ENCODE peak calls at places on chromosomes 3 and 15, in eight cellular contexts. One of them, this sample, is unnamed.
A peak's percentile ranks its signal among the peaks of the same experiment; 100 is the strongest.

GRCh38 chr3:50971487-50971924 is 296.8 kb downstream of the DOCK3 start:
- DNase-seq in nephron progenitor cell: peak; percentile 41
- DNase-seq in choroid plexus epithelial cell: peak; percentile 72
- DNase-seq in foreskin fibroblast: peak; percentile 49
- DNase-seq in glutamatergic neuron: no peak
- DNase-seq in adrenal gland: peak; percentile 57
- DNase-seq in ovary: no peak
- DNase-seq in neural progenitor cell: peak; percentile 77
- DNase-seq in this sample: peak; percentile 51

GRCh38 chr3:25460751-25461150 is 32.7 kb downstream of the RARB start:
- DNase-seq in adrenal gland: no peak
- DNase-seq in glutamatergic neuron: no peak
- DNase-seq in ovary: no peak
- DNase-seq in foreskin fibroblast: no peak
- DNase-seq in nephron progenitor cell: no peak
- DNase-seq in choroid plexus epithelial cell: no peak
- DNase-seq in neural progenitor cell: no peak
- DNase-seq in this sample: no peak

GRCh38 chr3:47319952-47320351 is 37.2 kb downstream of the KLHL18 start:
- DNase-seq in nephron progenitor cell: no peak
- DNase-seq in glutamatergic neuron: no peak
- DNase-seq in ovary: no peak
- DNase-seq in adrenal gland: no peak
- DNase-seq in neural progenitor cell: no peak
- DNase-seq in choroid plexus epithelial cell: no peak
- DNase-seq in foreskin fibroblast: no peak
- DNase-seq in this sample: no peak

GRCh38 chr3:165185707-165186327 is 10.4 kb downstream of the SLITRK3 start:
- DNase-seq in nephron progenitor cell: peak; percentile 64
- DNase-seq in ovary: peak; percentile 37
- DNase-seq in neural progenitor cell: peak; percentile 84
- DNase-seq in adrenal gland: peak; percentile 65
- DNase-seq in foreskin fibroblast: peak; percentile 58
- DNase-seq in glutamatergic neuron: peak; percentile 62
- DNase-seq in choroid plexus epithelial cell: peak; percentile 76
- DNase-seq in this sample: peak; percentile 50

GRCh38 chr3:42608586-42608985 is 8.1 kb downstream of the NKTR start:
- DNase-seq in choroid plexus epithelial cell: peak; percentile 47
- DNase-seq in adrenal gland: peak; percentile 40
- DNase-seq in ovary: no peak
- DNase-seq in foreskin fibroblast: peak; percentile 34
- DNase-seq in nephron progenitor cell: no peak
- DNase-seq in glutamatergic neuron: no peak
- DNase-seq in neural progenitor cell: no peak
- DNase-seq in this sample: peak; percentile 34

GRCh38 chr3:45165497-45166282 is 19.5 kb upstream of the CDCP1 start:
- DNase-seq in choroid plexus epithelial cell: no peak
- DNase-seq in ovary: no peak
- DNase-seq in foreskin fibroblast: no peak
- DNase-seq in neural progenitor cell: no peak
- DNase-seq in adrenal gland: no peak
- DNase-seq in nephron progenitor cell: no peak
- DNase-seq in glutamatergic neuron: no peak
- DNase-seq in this sample: no peak

GRCh38 chr15:84828433-84828908 is 11.3 kb downstream of the ALPK3 start:
- DNase-seq in choroid plexus epithelial cell: peak; percentile 68
- DNase-seq in nephron progenitor cell: no peak
- DNase-seq in foreskin fibroblast: no peak
- DNase-seq in adrenal gland: peak; percentile 52
- DNase-seq in ovary: peak; percentile 69
- DNase-seq in glutamatergic neuron: no peak
- DNase-seq in neural progenitor cell: no peak
- DNase-seq in this sample: no peak

GRCh38 chr15:57596978-57597377 is 5.3 kb downstream of the MYZAP start:
- DNase-seq in foreskin fibroblast: no peak
- DNase-seq in ovary: no peak
- DNase-seq in nephron progenitor cell: no peak
- DNase-seq in glutamatergic neuron: no peak
- DNase-seq in adrenal gland: no peak
- DNase-seq in choroid plexus epithelial cell: peak; percentile 14
- DNase-seq in neural progenitor cell: no peak
- DNase-seq in this sample: no peak

GRCh38 chr3:114624676-114625181 is 330.9 kb downstream of the TIGIT start:
- DNase-seq in ovary: peak; percentile 88
- DNase-seq in neural progenitor cell: no peak
- DNase-seq in foreskin fibroblast: peak; percentile 99
- DNase-seq in adrenal gland: peak; percentile 99
- DNase-seq in glutamatergic neuron: peak; percentile 25
- DNase-seq in choroid plexus epithelial cell: peak; percentile 99
- DNase-seq in nephron progenitor cell: peak; percentile 6
- DNase-seq in this sample: peak; percentile 98

GRCh38 chr3:56758539-56758981 is 43.2 kb downstream of the ARHGEF3 start:
- DNase-seq in neural progenitor cell: no peak
- DNase-seq in adrenal gland: peak; percentile 57
- DNase-seq in choroid plexus epithelial cell: peak; percentile 94
- DNase-seq in foreskin fibroblast: peak; percentile 93
- DNase-seq in ovary: no peak
- DNase-seq in glutamatergic neuron: no peak
- DNase-seq in nephron progenitor cell: no peak
- DNase-seq in this sample: peak; percentile 88

GRCh38 chr3:151581046-151581445 is 120.2 kb upstream of the IGSF10 start:
- DNase-seq in ovary: no peak
- DNase-seq in neural progenitor cell: no peak
- DNase-seq in nephron progenitor cell: no peak
- DNase-seq in adrenal gland: no peak
- DNase-seq in glutamatergic neuron: no peak
- DNase-seq in choroid plexus epithelial cell: peak; percentile 62
- DNase-seq in foreskin fibroblast: no peak
- DNase-seq in this sample: peak; percentile 59

GRCh38 chr3:172449468-172450149 is 1.4 kb upstream of the GHSR start:
- DNase-seq in foreskin fibroblast: peak; percentile 58
- DNase-seq in glutamatergic neuron: peak; percentile 34
- DNase-seq in nephron progenitor cell: peak; percentile 87
- DNase-seq in neural progenitor cell: peak; percentile 89
- DNase-seq in choroid plexus epithelial cell: peak; percentile 37
- DNase-seq in adrenal gland: peak; percentile 54
- DNase-seq in ovary: peak; percentile 32
- DNase-seq in this sample: peak; percentile 36

GRCh38 chr15:60973637-60974415 is 255.3 kb downstream of the RORA start:
- DNase-seq in adrenal gland: no peak
- DNase-seq in neural progenitor cell: peak; percentile 42
- DNase-seq in ovary: no peak
- DNase-seq in glutamatergic neuron: peak; percentile 35
- DNase-seq in choroid plexus epithelial cell: peak; percentile 76
- DNase-seq in nephron progenitor cell: no peak
- DNase-seq in foreskin fibroblast: peak; percentile 74
- DNase-seq in this sample: peak; percentile 61

GRCh38 chr3:12948371-12948770 is 107.0 kb upstream of the RPL32 start:
- DNase-seq in choroid plexus epithelial cell: peak; percentile 25
- DNase-seq in ovary: no peak
- DNase-seq in glutamatergic neuron: no peak
- DNase-seq in foreskin fibroblast: peak; percentile 85
- DNase-seq in adrenal gland: no peak
- DNase-seq in nephron progenitor cell: no peak
- DNase-seq in neural progenitor cell: no peak
- DNase-seq in this sample: peak; percentile 36

GRCh38 chr3:112010631-112011030 is 11.9 kb downstream of the TAGLN3 start:
- DNase-seq in glutamatergic neuron: no peak
- DNase-seq in choroid plexus epithelial cell: peak; percentile 59
- DNase-seq in foreskin fibroblast: no peak
- DNase-seq in ovary: no peak
- DNase-seq in neural progenitor cell: no peak
- DNase-seq in nephron progenitor cell: no peak
- DNase-seq in adrenal gland: no peak
- DNase-seq in this sample: no peak

GRCh38 chr3:112013784-112014143 is 15.0 kb downstream of the TAGLN3 start:
- DNase-seq in choroid plexus epithelial cell: no peak
- DNase-seq in ovary: no peak
- DNase-seq in glutamatergic neuron: no peak
- DNase-seq in foreskin fibroblast: no peak
- DNase-seq in nephron progenitor cell: no peak
- DNase-seq in adrenal gland: no peak
- DNase-seq in neural progenitor cell: no peak
- DNase-seq in this sample: no peak

GRCh38 chr3:112012205-112012604 is 13.5 kb downstream of the TAGLN3 start:
- DNase-seq in nephron progenitor cell: no peak
- DNase-seq in adrenal gland: no peak
- DNase-seq in ovary: no peak
- DNase-seq in neural progenitor cell: no peak
- DNase-seq in foreskin fibroblast: no peak
- DNase-seq in glutamatergic neuron: no peak
- DNase-seq in choroid plexus epithelial cell: no peak
- DNase-seq in this sample: no peak

GRCh38 chr3:112011376-112011940 is 12.7 kb downstream of the TAGLN3 start:
- DNase-seq in adrenal gland: no peak
- DNase-seq in ovary: no peak
- DNase-seq in nephron progenitor cell: no peak
- DNase-seq in neural progenitor cell: no peak
- DNase-seq in foreskin fibroblast: no peak
- DNase-seq in glutamatergic neuron: no peak
- DNase-seq in choroid plexus epithelial cell: no peak
- DNase-seq in this sample: no peak

GRCh38 chr3:112013058-112013783 is 14.5 kb downstream of the TAGLN3 start:
- DNase-seq in ovary: peak; percentile 49
- DNase-seq in neural progenitor cell: peak; percentile 80
- DNase-seq in glutamatergic neuron: peak; percentile 66
- DNase-seq in foreskin fibroblast: peak; percentile 90
- DNase-seq in nephron progenitor cell: peak; percentile 59
- DNase-seq in choroid plexus epithelial cell: peak; percentile 90
- DNase-seq in adrenal gland: peak; percentile 80
- DNase-seq in this sample: peak; percentile 76
- TF ChIP-seq CTCF in ovary: peak; percentile 42
- TF ChIP-seq CTCF in neural progenitor cell: peak; percentile 75
- TF ChIP-seq CTCF in glutamatergic neuron: peak; percentile 58
- TF ChIP-seq CTCF in foreskin fibroblast: peak; percentile 75
- TF ChIP-seq CTCF in nephron progenitor cell: peak; percentile 71
- TF ChIP-seq CTCF in choroid plexus epithelial cell: peak; percentile 89
- TF ChIP-seq CTCF in adrenal gland: peak; percentile 68
- TF ChIP-seq CTCF in this sample: peak; percentile 81

GRCh38 chr3:160720123-160720746 is 35.8 kb upstream of the PPM1L start:
- DNase-seq in ovary: no peak
- DNase-seq in adrenal gland: no peak
- DNase-seq in choroid plexus epithelial cell: peak; percentile 15
- DNase-seq in nephron progenitor cell: no peak
- DNase-seq in neural progenitor cell: peak; percentile 24
- DNase-seq in glutamatergic neuron: no peak
- DNase-seq in foreskin fibroblast: peak; percentile 14
- DNase-seq in this sample: no peak
- TF ChIP-seq CTCF in ovary: no peak
- TF ChIP-seq CTCF in adrenal gland: no peak
- TF ChIP-seq CTCF in choroid plexus epithelial cell: peak; percentile 44
- TF ChIP-seq CTCF in nephron progenitor cell: no peak
- TF ChIP-seq CTCF in neural progenitor cell: peak; percentile 48
- TF ChIP-seq CTCF in glutamatergic neuron: no peak
- TF ChIP-seq CTCF in foreskin fibroblast: no peak
- TF ChIP-seq CTCF in this sample: peak; percentile 14

DNA sequence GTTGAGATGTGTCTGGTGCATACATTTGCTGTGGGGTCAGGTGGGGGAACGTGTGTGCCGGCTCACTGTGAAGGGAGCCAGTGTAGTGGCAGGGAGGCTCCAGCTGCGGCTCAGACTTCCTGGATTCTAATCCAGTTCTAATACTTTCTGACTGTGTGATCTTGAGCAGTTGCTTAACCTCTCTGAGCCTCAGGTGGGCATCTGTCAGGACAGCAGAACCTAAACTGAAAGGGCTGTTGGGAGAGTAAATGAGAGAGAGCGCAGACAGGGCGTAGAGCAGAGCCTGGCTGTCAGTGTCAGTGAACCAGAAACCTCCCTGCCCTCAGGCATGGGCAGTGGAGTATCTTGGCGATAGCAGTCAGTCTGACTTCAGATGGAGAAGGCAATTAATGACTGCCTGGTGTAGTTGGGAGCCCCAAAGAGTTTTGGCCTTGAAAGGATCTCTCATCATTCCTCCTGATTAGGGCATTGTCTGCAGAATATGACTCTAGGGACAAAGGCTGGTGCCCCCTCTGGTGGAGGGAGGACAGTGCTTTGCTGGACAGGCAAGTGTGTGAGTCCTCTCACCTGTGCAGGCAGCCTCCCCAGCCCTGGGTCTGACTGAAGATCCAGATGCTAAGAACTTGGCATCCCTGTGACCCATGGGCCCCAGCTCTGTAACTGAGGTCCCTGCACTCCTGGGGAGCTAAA is 9.6 kb downstream of the KBTBD13 start:
- DNase-seq in glutamatergic neuron: peak; percentile 58
- DNase-seq in nephron progenitor cell: peak; percentile 58
- DNase-seq in ovary: no peak
- DNase-seq in neural progenitor cell: peak; percentile 71
- DNase-seq in adrenal gland: peak; percentile 63
- DNase-seq in foreskin fibroblast: peak; percentile 46
- DNase-seq in choroid plexus epithelial cell: peak; percentile 26
- DNase-seq in this sample: no peak
- TF ChIP-seq CTCF in glutamatergic neuron: peak; percentile 64
- TF ChIP-seq CTCF in nephron progenitor cell: peak; percentile 49
- TF ChIP-seq CTCF in ovary: no peak
- TF ChIP-seq CTCF in neural progenitor cell: peak; percentile 66
- TF ChIP-seq CTCF in adrenal gland: peak; percentile 36
- TF ChIP-seq CTCF in foreskin fibroblast: peak; percentile 57
- TF ChIP-seq CTCF in choroid plexus epithelial cell: peak; percentile 61
- TF ChIP-seq CTCF in this sample: peak; percentile 67

GRCh38 chr15:93017521-93017920 is 71.5 kb downstream of the RGMA start:
- DNase-seq in adrenal gland: no peak
- DNase-seq in foreskin fibroblast: no peak
- DNase-seq in choroid plexus epithelial cell: peak; percentile 36
- DNase-seq in neural progenitor cell: no peak
- DNase-seq in ovary: no peak
- DNase-seq in nephron progenitor cell: no peak
- DNase-seq in glutamatergic neuron: no peak
- DNase-seq in this sample: no peak

GRCh38 chr15:93019091-93019490 is 69.9 kb downstream of the RGMA start:
- DNase-seq in nephron progenitor cell: no peak
- DNase-seq in ovary: no peak
- DNase-seq in glutamatergic neuron: no peak
- DNase-seq in neural progenitor cell: no peak
- DNase-seq in choroid plexus epithelial cell: no peak
- DNase-seq in foreskin fibroblast: no peak
- DNase-seq in adrenal gland: no peak
- DNase-seq in this sample: no peak

GRCh38 chr15:93019971-93020370 is 69.0 kb downstream of the RGMA start:
- DNase-seq in adrenal gland: no peak
- DNase-seq in ovary: no peak
- DNase-seq in nephron progenitor cell: no peak
- DNase-seq in neural progenitor cell: no peak
- DNase-seq in foreskin fibroblast: no peak
- DNase-seq in choroid plexus epithelial cell: no peak
- DNase-seq in glutamatergic neuron: no peak
- DNase-seq in this sample: no peak

GRCh38 chr15:93020976-93021772 is 67.8 kb downstream of the RGMA start:
- DNase-seq in foreskin fibroblast: no peak
- DNase-seq in adrenal gland: no peak
- DNase-seq in ovary: no peak
- DNase-seq in neural progenitor cell: no peak
- DNase-seq in choroid plexus epithelial cell: no peak
- DNase-seq in nephron progenitor cell: no peak
- DNase-seq in glutamatergic neuron: no peak
- DNase-seq in this sample: no peak

GRCh38 chr15:93018574-93018973 is 70.4 kb downstream of the RGMA start:
- DNase-seq in glutamatergic neuron: no peak
- DNase-seq in adrenal gland: no peak
- DNase-seq in ovary: no peak
- DNase-seq in choroid plexus epithelial cell: peak; percentile 41
- DNase-seq in foreskin fibroblast: peak; percentile 34
- DNase-seq in nephron progenitor cell: no peak
- DNase-seq in neural progenitor cell: peak; percentile 32
- DNase-seq in this sample: no peak
- TF ChIP-seq CTCF in glutamatergic neuron: no peak
- TF ChIP-seq CTCF in adrenal gland: peak; percentile 10
- TF ChIP-seq CTCF in ovary: no peak
- TF ChIP-seq CTCF in choroid plexus epithelial cell: peak; percentile 57
- TF ChIP-seq CTCF in foreskin fibroblast: no peak
- TF ChIP-seq CTCF in nephron progenitor cell: no peak
- TF ChIP-seq CTCF in neural progenitor cell: peak; percentile 34
- TF ChIP-seq CTCF in this sample: peak; percentile 34

This sample was measured in astrocyte of the spinal cord.